ENCODE peak calls at places on chromosomes 7 and 10, in six cellular contexts. One of them, this sample, is unnamed.

GRCh38 chr7:140015471-140015970 is 47.2 kb downstream of the PARP12 start:
- DNase-seq in AG04449: no peak
- DNase-seq in choroid plexus epithelial cell: no peak
- DNase-seq in neural progenitor cell: no peak
- DNase-seq in HFFc6: no peak
- DNase-seq in neural crest cell: no peak
- DNase-seq in this sample: no peak

GRCh38 chr10:35219906-35220890 is 93.6 kb downstream of the CREM start:
- DNase-seq in AG04449: no peak
- DNase-seq in choroid plexus epithelial cell: peak
- DNase-seq in neural progenitor cell: no peak
- DNase-seq in HFFc6: no peak
- DNase-seq in neural crest cell: no peak
- DNase-seq in this sample: no peak

GRCh38 chr7:7969306-7970112 is 913 bp downstream of the GLCCI1 start:
- DNase-seq in AG04449: no peak
- DNase-seq in choroid plexus epithelial cell: peak
- DNase-seq in neural progenitor cell: peak
- DNase-seq in HFFc6: peak
- DNase-seq in neural crest cell: peak
- DNase-seq in this sample: peak

GRCh38 chr10:13365168-13365687 is 17.1 kb upstream of the SEPHS1 start:
- DNase-seq in AG04449: no peak
- DNase-seq in choroid plexus epithelial cell: no peak
- DNase-seq in neural progenitor cell: no peak
- DNase-seq in HFFc6: no peak
- DNase-seq in neural crest cell: no peak
- DNase-seq in this sample: no peak

GRCh38 chr10:21171197-21171935 is 274.3 kb upstream of the NEBL start:
- DNase-seq in AG04449: no peak
- DNase-seq in choroid plexus epithelial cell: peak
- DNase-seq in neural progenitor cell: peak
- DNase-seq in HFFc6: no peak
- DNase-seq in neural crest cell: no peak
- DNase-seq in this sample: no peak

GRCh38 chr7:130893441-130893894 is 159.5 kb upstream of the KLF14 start:
- DNase-seq in AG04449: no peak
- DNase-seq in choroid plexus epithelial cell: peak
- DNase-seq in neural progenitor cell: no peak
- DNase-seq in HFFc6: peak
- DNase-seq in neural crest cell: no peak
- DNase-seq in this sample: peak

GRCh38 chr7:23349484-23350157 is 50.5 kb downstream of the MALSU1 start:
- DNase-seq in AG04449: no peak
- DNase-seq in choroid plexus epithelial cell: peak
- DNase-seq in neural progenitor cell: peak
- DNase-seq in HFFc6: peak
- DNase-seq in neural crest cell: no peak
- DNase-seq in this sample: peak

GRCh38 chr10:93160829-93161228 is 87.1 kb downstream of the CYP26A1 start:
- DNase-seq in AG04449: peak
- DNase-seq in choroid plexus epithelial cell: peak
- DNase-seq in neural progenitor cell: no peak
- DNase-seq in HFFc6: peak
- DNase-seq in neural crest cell: no peak
- DNase-seq in this sample: peak

GRCh38 chr7:116977172-116977571 is 23.9 kb downstream of the ST7 start:
- DNase-seq in AG04449: no peak
- DNase-seq in choroid plexus epithelial cell: peak
- DNase-seq in neural progenitor cell: no peak
- DNase-seq in HFFc6: no peak
- DNase-seq in neural crest cell: no peak
- DNase-seq in this sample: no peak

GRCh38 chr7:3453398-3453797 is 152.3 kb downstream of the SDK1 start:
- DNase-seq in AG04449: no peak
- DNase-seq in choroid plexus epithelial cell: no peak
- DNase-seq in neural progenitor cell: peak
- DNase-seq in HFFc6: no peak
- DNase-seq in neural crest cell: no peak
- DNase-seq in this sample: no peak

GRCh38 chr10:126218174-126218573 is 170.1 kb downstream of the ADAM12 start:
- DNase-seq in AG04449: no peak
- DNase-seq in choroid plexus epithelial cell: no peak
- DNase-seq in neural progenitor cell: no peak
- DNase-seq in HFFc6: no peak
- DNase-seq in neural crest cell: no peak
- DNase-seq in this sample: no peak

GRCh38 chr10:3783721-3784432 is 1.1 kb downstream of the KLF6 start:
- DNase-seq in AG04449: no peak
- DNase-seq in choroid plexus epithelial cell: peak
- DNase-seq in neural progenitor cell: peak
- DNase-seq in HFFc6: peak
- DNase-seq in neural crest cell: no peak
- DNase-seq in this sample: peak

GRCh38 chr10:75894761-75895160 is 463.3 kb downstream of the LRMDA start:
- DNase-seq in AG04449: no peak
- DNase-seq in choroid plexus epithelial cell: no peak
- DNase-seq in neural progenitor cell: no peak
- DNase-seq in HFFc6: no peak
- DNase-seq in neural crest cell: no peak
- DNase-seq in this sample: no peak

GRCh38 chr7:51070163-51070562 is 246.4 kb downstream of the COBL start:
- DNase-seq in AG04449: peak
- DNase-seq in choroid plexus epithelial cell: no peak
- DNase-seq in neural progenitor cell: no peak
- DNase-seq in HFFc6: peak
- DNase-seq in neural crest cell: no peak
- DNase-seq in this sample: no peak

GRCh38 chr7:117808273-117808868 is 64.9 kb downstream of the CTTNBP2 start:
- DNase-seq in AG04449: no peak
- DNase-seq in choroid plexus epithelial cell: no peak
- DNase-seq in neural progenitor cell: peak
- DNase-seq in HFFc6: no peak
- DNase-seq in neural crest cell: no peak
- DNase-seq in this sample: peak

GRCh38 chr10:125002423-125003145 is 60.7 kb downstream of the ZRANB1 start:
- DNase-seq in AG04449: no peak
- DNase-seq in choroid plexus epithelial cell: no peak
- DNase-seq in neural progenitor cell: no peak
- DNase-seq in HFFc6: no peak
- DNase-seq in neural crest cell: no peak
- DNase-seq in this sample: no peak

GRCh38 chr7:29754874-29755490 is 51.3 kb upstream of the WIPF3 start:
- DNase-seq in AG04449: no peak
- DNase-seq in choroid plexus epithelial cell: no peak
- DNase-seq in neural progenitor cell: no peak
- DNase-seq in HFFc6: no peak
- DNase-seq in neural crest cell: no peak
- DNase-seq in this sample: no peak

GRCh38 chr7:31825576-31825975 is 138.6 kb downstream of the PPP1R17 start:
- DNase-seq in AG04449: no peak
- DNase-seq in choroid plexus epithelial cell: no peak
- DNase-seq in neural progenitor cell: peak
- DNase-seq in HFFc6: no peak
- DNase-seq in neural crest cell: no peak
- DNase-seq in this sample: no peak
- TF ChIP-seq CTCF in AG04449: no peak
- TF ChIP-seq CTCF in choroid plexus epithelial cell: no peak
- TF ChIP-seq CTCF in neural progenitor cell: no peak
- TF ChIP-seq CTCF in HFFc6: no peak
- TF ChIP-seq CTCF in neural crest cell: no peak
- TF ChIP-seq CTCF in this sample: no peak

DNA sequence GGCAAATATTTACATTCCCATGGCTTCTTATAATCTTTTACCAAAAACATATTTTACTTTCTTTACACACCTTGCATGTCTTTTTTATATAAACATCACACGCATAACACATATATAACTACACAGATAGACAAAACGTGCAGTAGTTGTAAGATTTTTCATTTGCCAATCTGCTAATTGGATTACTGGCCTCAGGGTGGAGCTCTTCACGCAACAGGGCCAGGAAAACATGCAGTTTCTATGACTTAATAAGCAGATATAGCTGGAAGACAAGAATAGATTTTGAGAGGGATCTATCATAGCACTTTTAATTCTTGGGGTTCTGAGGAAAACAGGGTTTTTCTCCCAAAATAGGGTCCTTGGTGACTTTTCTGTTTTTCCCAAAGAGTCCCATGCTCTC is 12.7 kb downstream of the ACADSB start:
- DNase-seq in AG04449: no peak
- DNase-seq in choroid plexus epithelial cell: peak
- DNase-seq in neural progenitor cell: no peak
- DNase-seq in HFFc6: peak
- DNase-seq in neural crest cell: no peak
- DNase-seq in this sample: peak
- TF ChIP-seq CTCF in AG04449: peak
- TF ChIP-seq CTCF in choroid plexus epithelial cell: peak
- TF ChIP-seq CTCF in neural progenitor cell: peak
- TF ChIP-seq CTCF in HFFc6: peak
- TF ChIP-seq CTCF in neural crest cell: peak
- TF ChIP-seq CTCF in this sample: peak

DNA sequence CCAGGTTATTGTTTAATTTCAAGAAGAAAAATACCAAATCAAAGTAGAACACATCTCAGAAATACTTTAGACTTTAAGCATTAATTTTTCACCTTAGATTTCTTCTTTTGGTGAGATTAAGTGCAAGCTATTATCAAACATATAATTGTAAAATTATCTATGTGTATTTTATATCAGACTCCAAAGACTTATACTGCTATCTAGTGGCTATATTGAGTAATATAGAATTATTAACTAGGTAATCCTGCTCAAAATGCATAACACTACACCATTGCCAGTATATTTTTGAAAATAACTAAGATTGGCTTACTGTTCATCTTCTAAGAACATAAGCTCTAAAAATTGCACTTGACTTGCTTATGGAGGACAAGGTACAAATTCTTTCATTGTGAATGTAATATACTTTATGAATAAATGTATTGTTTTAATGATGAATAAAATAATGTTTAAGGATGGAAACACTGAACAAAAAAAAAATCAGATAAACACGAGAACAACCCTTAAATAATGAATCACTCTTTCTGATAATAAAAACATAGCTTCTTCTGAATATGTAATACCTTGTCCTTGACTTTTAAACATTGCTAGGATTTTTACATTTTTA is 86.7 kb upstream of the GNAI1 start:
- DNase-seq in AG04449: no peak
- DNase-seq in choroid plexus epithelial cell: peak
- DNase-seq in neural progenitor cell: no peak
- DNase-seq in HFFc6: peak
- DNase-seq in neural crest cell: no peak
- DNase-seq in this sample: no peak
- TF ChIP-seq CTCF in AG04449: no peak
- TF ChIP-seq CTCF in choroid plexus epithelial cell: peak
- TF ChIP-seq CTCF in neural progenitor cell: peak
- TF ChIP-seq CTCF in HFFc6: peak
- TF ChIP-seq CTCF in neural crest cell: peak
- TF ChIP-seq CTCF in this sample: peak

DNA sequence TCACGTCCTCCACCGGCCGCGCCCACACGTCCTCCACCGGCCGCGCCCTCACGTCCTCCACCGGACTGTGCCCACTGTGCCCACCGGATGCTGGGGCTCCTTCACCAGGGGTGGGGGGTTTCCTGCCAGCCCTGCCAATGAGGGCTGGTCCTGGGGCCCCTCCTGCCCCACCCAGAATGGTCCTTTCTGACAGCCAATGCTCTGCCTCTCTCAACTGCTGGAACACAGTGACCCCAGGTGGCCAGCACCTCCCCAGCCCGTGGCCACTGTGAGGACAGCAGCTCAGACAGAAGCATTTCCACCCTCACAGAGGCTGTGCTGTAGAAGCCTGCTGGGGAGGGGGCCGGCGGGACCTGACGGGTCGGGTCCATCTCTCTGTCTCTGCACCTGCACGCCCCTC is 90.1 kb upstream of the DNAAF5 start:
- DNase-seq in AG04449: no peak
- DNase-seq in choroid plexus epithelial cell: peak
- DNase-seq in neural progenitor cell: peak
- DNase-seq in HFFc6: peak
- DNase-seq in neural crest cell: no peak
- DNase-seq in this sample: peak
- TF ChIP-seq CTCF in AG04449: peak
- TF ChIP-seq CTCF in choroid plexus epithelial cell: peak
- TF ChIP-seq CTCF in neural progenitor cell: peak
- TF ChIP-seq CTCF in HFFc6: peak
- TF ChIP-seq CTCF in neural crest cell: peak
- TF ChIP-seq CTCF in this sample: no peak

GRCh38 chr7:107473975-107474598 is 4.2 kb downstream of the GPR22 start:
- DNase-seq in AG04449: no peak
- DNase-seq in choroid plexus epithelial cell: no peak
- DNase-seq in neural progenitor cell: no peak
- DNase-seq in HFFc6: no peak
- DNase-seq in neural crest cell: no peak
- DNase-seq in this sample: no peak
- TF ChIP-seq CTCF in AG04449: no peak
- TF ChIP-seq CTCF in choroid plexus epithelial cell: no peak
- TF ChIP-seq CTCF in neural progenitor cell: no peak
- TF ChIP-seq CTCF in HFFc6: no peak
- TF ChIP-seq CTCF in neural crest cell: no peak
- TF ChIP-seq CTCF in this sample: no peak

GRCh38 chr10:79268717-79269116 is 78.6 kb upstream of the PPIF start:
- DNase-seq in AG04449: no peak
- DNase-seq in choroid plexus epithelial cell: no peak
- DNase-seq in neural progenitor cell: no peak
- DNase-seq in HFFc6: no peak
- DNase-seq in neural crest cell: no peak
- DNase-seq in this sample: no peak
- TF ChIP-seq CTCF in AG04449: no peak
- TF ChIP-seq CTCF in choroid plexus epithelial cell: no peak
- TF ChIP-seq CTCF in neural progenitor cell: no peak
- TF ChIP-seq CTCF in HFFc6: no peak
- TF ChIP-seq CTCF in neural crest cell: no peak
- TF ChIP-seq CTCF in this sample: no peak

GRCh38 chr7:129664029-129665012 is 52.8 kb downstream of the NRF1 start:
- DNase-seq in AG04449: peak
- DNase-seq in choroid plexus epithelial cell: peak
- DNase-seq in neural progenitor cell: peak
- DNase-seq in HFFc6: peak
- DNase-seq in neural crest cell: no peak
- DNase-seq in this sample: peak
- TF ChIP-seq CTCF in AG04449: peak
- TF ChIP-seq CTCF in choroid plexus epithelial cell: peak
- TF ChIP-seq CTCF in neural progenitor cell: peak
- TF ChIP-seq CTCF in HFFc6: peak
- TF ChIP-seq CTCF in neural crest cell: peak
- TF ChIP-seq CTCF in this sample: peak

DNA sequence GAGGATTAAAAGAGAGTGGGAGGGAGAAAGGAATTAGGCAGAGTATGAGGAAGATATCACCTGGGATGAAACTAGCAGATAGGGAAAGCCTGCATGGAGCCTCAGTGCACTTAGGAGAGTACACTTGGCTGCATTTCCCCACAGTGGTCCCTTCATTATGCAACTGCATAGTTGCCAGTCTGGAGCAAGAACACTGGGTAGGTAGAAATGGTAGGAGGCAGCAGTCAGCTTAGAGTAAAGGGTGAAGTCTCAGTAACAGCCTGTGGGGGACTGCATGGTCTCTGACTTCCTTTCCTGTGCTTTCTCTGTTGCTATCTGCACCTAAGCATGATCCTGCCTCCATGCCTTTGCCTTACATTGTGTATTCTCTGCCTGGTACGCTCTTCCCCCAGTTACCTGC is 14.0 kb upstream of the PCGF5 start:
- DNase-seq in AG04449: no peak
- DNase-seq in choroid plexus epithelial cell: no peak
- DNase-seq in neural progenitor cell: no peak
- DNase-seq in HFFc6: no peak
- DNase-seq in neural crest cell: no peak
- DNase-seq in this sample: no peak
- TF ChIP-seq CTCF in AG04449: no peak
- TF ChIP-seq CTCF in choroid plexus epithelial cell: no peak
- TF ChIP-seq CTCF in neural progenitor cell: no peak
- TF ChIP-seq CTCF in HFFc6: no peak
- TF ChIP-seq CTCF in neural crest cell: no peak
- TF ChIP-seq CTCF in this sample: no peak

This sample was measured in MCF 10A.